ENCODE peak calls at places on chromosome 20, in five cellular contexts. One of them, this sample, is unnamed.
A peak's percentile ranks its signal among the peaks of the same experiment; 100 is the strongest.

GRCh38 chr20:59735917-59736316 is 131.6 kb downstream of the PHACTR3 start:
- DNase-seq in activated effector memory CD4-positive, alpha-beta T cell treated with Interleukin-2 at 50 U/mL for 16 hours: no peak
- DNase-seq in GM23248: no peak
- DNase-seq in lower lobe of right lung: no peak
- DNase-seq in activated naive CD4-positive, alpha-beta T cell treated with anti-CD3 and anti-CD28 coated beads for 36 hours: no peak
- DNase-seq in this sample: peak; percentile 5

GRCh38 chr20:34922654-34923381 is 32.8 kb downstream of the GSS start:
- DNase-seq in activated effector memory CD4-positive, alpha-beta T cell treated with Interleukin-2 at 50 U/mL for 16 hours: no peak
- DNase-seq in GM23248: peak; percentile 89
- DNase-seq in lower lobe of right lung: no peak
- DNase-seq in activated naive CD4-positive, alpha-beta T cell treated with anti-CD3 and anti-CD28 coated beads for 36 hours: no peak
- DNase-seq in this sample: no peak

GRCh38 chr20:35002426-35003210 is 47.0 kb downstream of the MYH7B start:
- DNase-seq in activated effector memory CD4-positive, alpha-beta T cell treated with Interleukin-2 at 50 U/mL for 16 hours: no peak
- DNase-seq in GM23248: no peak
- DNase-seq in lower lobe of right lung: peak; percentile 28
- DNase-seq in activated naive CD4-positive, alpha-beta T cell treated with anti-CD3 and anti-CD28 coated beads for 36 hours: no peak
- DNase-seq in this sample: peak; percentile 34

GRCh38 chr20:21411725-21412124 is 14.4 kb upstream of the NKX2-4 start:
- DNase-seq in activated effector memory CD4-positive, alpha-beta T cell treated with Interleukin-2 at 50 U/mL for 16 hours: no peak
- DNase-seq in GM23248: no peak
- DNase-seq in lower lobe of right lung: no peak
- DNase-seq in activated naive CD4-positive, alpha-beta T cell treated with anti-CD3 and anti-CD28 coated beads for 36 hours: no peak
- DNase-seq in this sample: no peak

GRCh38 chr20:23884136-23884770 is 4.7 kb upstream of the CST5 start:
- DNase-seq in activated effector memory CD4-positive, alpha-beta T cell treated with Interleukin-2 at 50 U/mL for 16 hours: no peak
- DNase-seq in GM23248: no peak
- DNase-seq in lower lobe of right lung: no peak
- DNase-seq in activated naive CD4-positive, alpha-beta T cell treated with anti-CD3 and anti-CD28 coated beads for 36 hours: no peak
- DNase-seq in this sample: no peak

GRCh38 chr20:555933-556332 is 12.3 kb upstream of the CSNK2A1 start:
- DNase-seq in activated effector memory CD4-positive, alpha-beta T cell treated with Interleukin-2 at 50 U/mL for 16 hours: no peak
- DNase-seq in GM23248: peak; percentile 31
- DNase-seq in lower lobe of right lung: no peak
- DNase-seq in activated naive CD4-positive, alpha-beta T cell treated with anti-CD3 and anti-CD28 coated beads for 36 hours: no peak
- DNase-seq in this sample: no peak

GRCh38 chr20:47672886-47673670 is 112.2 kb downstream of the SULF2 start:
- DNase-seq in activated effector memory CD4-positive, alpha-beta T cell treated with Interleukin-2 at 50 U/mL for 16 hours: no peak
- DNase-seq in GM23248: no peak
- DNase-seq in lower lobe of right lung: no peak
- DNase-seq in activated naive CD4-positive, alpha-beta T cell treated with anti-CD3 and anti-CD28 coated beads for 36 hours: no peak
- DNase-seq in this sample: no peak

GRCh38 chr20:51384854-51385253 is 157.7 kb downstream of the NFATC2 start:
- DNase-seq in activated effector memory CD4-positive, alpha-beta T cell treated with Interleukin-2 at 50 U/mL for 16 hours: no peak
- DNase-seq in GM23248: no peak
- DNase-seq in lower lobe of right lung: no peak
- DNase-seq in activated naive CD4-positive, alpha-beta T cell treated with anti-CD3 and anti-CD28 coated beads for 36 hours: no peak
- DNase-seq in this sample: no peak

GRCh38 chr20:9214676-9215075 is 145.8 kb downstream of the PLCB4 start:
- DNase-seq in activated effector memory CD4-positive, alpha-beta T cell treated with Interleukin-2 at 50 U/mL for 16 hours: no peak
- DNase-seq in GM23248: peak; percentile 91
- DNase-seq in lower lobe of right lung: no peak
- DNase-seq in activated naive CD4-positive, alpha-beta T cell treated with anti-CD3 and anti-CD28 coated beads for 36 hours: no peak
- DNase-seq in this sample: no peak

GRCh38 chr20:50913976-50914375 is 17.3 kb downstream of the ADNP start:
- DNase-seq in activated effector memory CD4-positive, alpha-beta T cell treated with Interleukin-2 at 50 U/mL for 16 hours: no peak
- DNase-seq in GM23248: peak; percentile 80
- DNase-seq in lower lobe of right lung: no peak
- DNase-seq in activated naive CD4-positive, alpha-beta T cell treated with anti-CD3 and anti-CD28 coated beads for 36 hours: peak; percentile 53
- DNase-seq in this sample: no peak

GRCh38 chr20:24151621-24152020 is 163.0 kb upstream of the GGTLC1 start:
- DNase-seq in activated effector memory CD4-positive, alpha-beta T cell treated with Interleukin-2 at 50 U/mL for 16 hours: no peak
- DNase-seq in GM23248: no peak
- DNase-seq in lower lobe of right lung: no peak
- DNase-seq in activated naive CD4-positive, alpha-beta T cell treated with anti-CD3 and anti-CD28 coated beads for 36 hours: no peak
- DNase-seq in this sample: no peak

GRCh38 chr20:10632681-10633509 is 40.9 kb downstream of the JAG1 start:
- DNase-seq in activated effector memory CD4-positive, alpha-beta T cell treated with Interleukin-2 at 50 U/mL for 16 hours: no peak
- DNase-seq in GM23248: no peak
- DNase-seq in lower lobe of right lung: no peak
- DNase-seq in activated naive CD4-positive, alpha-beta T cell treated with anti-CD3 and anti-CD28 coated beads for 36 hours: no peak
- DNase-seq in this sample: no peak

GRCh38 chr20:58174708-58175287 is 53.7 kb downstream of the ANKRD60 start:
- DNase-seq in activated effector memory CD4-positive, alpha-beta T cell treated with Interleukin-2 at 50 U/mL for 16 hours: no peak
- DNase-seq in GM23248: peak; percentile 55
- DNase-seq in lower lobe of right lung: peak; percentile 24
- DNase-seq in activated naive CD4-positive, alpha-beta T cell treated with anti-CD3 and anti-CD28 coated beads for 36 hours: no peak
- DNase-seq in this sample: no peak

GRCh38 chr20:42721923-42722322 is 467.8 kb downstream of the PTPRT start:
- DNase-seq in activated effector memory CD4-positive, alpha-beta T cell treated with Interleukin-2 at 50 U/mL for 16 hours: no peak
- DNase-seq in GM23248: no peak
- DNase-seq in lower lobe of right lung: no peak
- DNase-seq in activated naive CD4-positive, alpha-beta T cell treated with anti-CD3 and anti-CD28 coated beads for 36 hours: no peak
- DNase-seq in this sample: no peak